ENCODE peak calls at places on chromosomes 4 and X, in seven cellular contexts. Q is colonic mucosa, M is spleen, C is Calu3, B is glutamatergic neuron, D is progenitor cell of endocrine pancreas, O is cardiac muscle cell. G is an unnamed sample.

GRCh38 chrX:95218964-95219363 is 1465.7 kb upstream of the DIAPH2 start:
- DNase-seq in Q (no peak), M (no peak), C (no peak), B (no peak), D (no peak), O (no peak), G (no peak)

GRCh38 chrX:17547658-17548057 is 172.7 kb downstream of the NHS start:
- DNase-seq in Q (peak; percentile 67), M (no peak), C (peak; percentile 84), B (no peak), D (no peak), O (peak; percentile 76), G (no peak)

GRCh38 chr4:153486281-153487151 is 20.4 kb downstream of the TMEM131L start:
- DNase-seq in Q (no peak), M (no peak), C (peak; percentile 43), B (no peak), D (no peak), O (peak; percentile 65), G (peak; percentile 94)

GRCh38 chr4:80202784-80203553 is 5.7 kb downstream of the PRDM8 start:
- DNase-seq in Q (no peak), M (peak; percentile 90), C (no peak), B (no peak), D (no peak), O (peak; percentile 48), G (peak; percentile 92)

GRCh38 chrX:136273986-136274385 is 22.8 kb upstream of the MAP7D3 start:
- DNase-seq in Q (no peak), M (no peak), C (no peak), B (no peak), D (no peak), O (no peak), G (no peak)

GRCh38 chr4:75745192-75745591 is 20.8 kb downstream of the USO1 start:
- DNase-seq in Q (no peak), M (no peak), C (no peak), B (no peak), D (no peak), O (peak; percentile 81), G (peak; percentile 43)

GRCh38 chr4:82584921-82585320 is 23.1 kb upstream of the TMEM150C start:
- DNase-seq in Q (no peak), M (no peak), C (no peak), B (no peak), D (no peak), O (no peak), G (no peak)

GRCh38 chrX:131262738-131263679 is 26.1 kb downstream of the IGSF1 start:
- DNase-seq in Q (no peak), M (no peak), C (peak; percentile 58), B (peak; percentile 36), D (no peak), O (no peak), G (peak; percentile 19)

GRCh38 chrX:23784487-23785301 is 1.7 kb downstream of the SAT1 start:
- DNase-seq in Q (no peak), M (no peak), C (no peak), B (no peak), D (no peak), O (peak; percentile 82), G (peak; percentile 57)

GRCh38 chr4:2714071-2714770 is 41.9 kb downstream of the TNIP2 start:
- DNase-seq in Q (no peak), M (peak; percentile 42), C (no peak), B (peak; percentile 30), D (no peak), O (peak; percentile 86), G (peak; percentile 38)

GRCh38 chr4:152278505-152279301 is 257.2 kb downstream of the FBXW7 start:
- DNase-seq in Q (peak; percentile 27), M (no peak), C (peak; percentile 44), B (no peak), D (no peak), O (no peak), G (no peak)

GRCh38 chr4:40699648-40700047 is 50.1 kb upstream of the NSUN7 start:
- DNase-seq in Q (no peak), M (no peak), C (no peak), B (no peak), D (no peak), O (peak; percentile 63), G (no peak)

GRCh38 chrX:34381241-34381640 is 249.1 kb upstream of the FAM47A start:
- DNase-seq in Q (no peak), M (no peak), C (no peak), B (no peak), D (no peak), O (peak; percentile 27), G (peak; percentile 45)

GRCh38 chrX:133698298-133698697 is 283.0 kb upstream of the GPC4 start:
- DNase-seq in Q (no peak), M (no peak), C (peak; percentile 26), B (no peak), D (no peak), O (peak; percentile 44), G (no peak)

GRCh38 chr4:7513731-7514130 is 79.0 kb upstream of the PSAPL1 start:
- DNase-seq in Q (no peak), M (no peak), C (peak; percentile 5), B (no peak), D (no peak), O (peak; percentile 15), G (peak; percentile 97)

GRCh38 chrX:129606918-129607317 is 47.8 kb downstream of the APLN start:
- DNase-seq in Q (peak; percentile 81), M (no peak), C (peak; percentile 64), B (peak; percentile 46), D (peak; percentile 45), O (peak; percentile 60), G (peak; percentile 94)

GRCh38 chrX:153490217-153490616 is 4.6 kb upstream of the BGN start:
- DNase-seq in Q (no peak), M (no peak), C (no peak), B (no peak), D (no peak), O (no peak), G (no peak)

GRCh38 chr4:88002786-88003185 is 4.6 kb upstream of the PKD2 start:
- DNase-seq in Q (no peak), M (no peak), C (no peak), B (no peak), D (no peak), O (peak; percentile 29), G (no peak)

GRCh38 chr4:8840006-8840793 is 31.4 kb downstream of the HMX1 start:
- DNase-seq in Q (no peak), M (peak; percentile 63), C (no peak), B (no peak), D (no peak), O (no peak), G (no peak)

GRCh38 chrX:57121162-57121741 is at the start of gene SPIN2B:
- DNase-seq in Q (peak; percentile 79), M (peak; percentile 93), C (peak; percentile 81), B (peak; percentile 82), D (peak; percentile 64), O (peak; percentile 83), G (peak; percentile 95)

GRCh38 chrX:134868766-134869495 is 121.9 kb upstream of the SMIM10 start:
- DNase-seq in Q (no peak), M (no peak), C (no peak), B (no peak), D (no peak), O (peak; percentile 79), G (peak; percentile 79)

GRCh38 chr4:100796333-100796732 is 278.5 kb upstream of the EMCN start:
- DNase-seq in Q (no peak), M (no peak), C (no peak), B (no peak), D (no peak), O (no peak), G (no peak)
- TF ChIP-seq CTCF in Q (no peak), M (no peak), C (no peak), B (no peak), D (no peak), O (no peak), G (no peak)

GRCh38 chr4:105631818-105632400 is 76.6 kb downstream of the INTS12 start:
- DNase-seq in Q (no peak), M (no peak), C (no peak), B (no peak), D (no peak), O (no peak), G (no peak)
- TF ChIP-seq CTCF in Q (no peak), M (peak; percentile 37), C (no peak), B (peak; percentile 71), D (no peak), O (no peak), G (peak; percentile 39)

GRCh38 chrX:85115252-85115651 is 111.6 kb downstream of the APOOL start:
- DNase-seq in Q (no peak), M (no peak), C (no peak), B (no peak), D (no peak), O (no peak), G (no peak)

GRCh38 chrX:85114171-85114570 is 110.5 kb downstream of the APOOL start:
- DNase-seq in Q (no peak), M (no peak), C (no peak), B (no peak), D (no peak), O (no peak), G (no peak)

GRCh38 chrX:85113746-85114145 is 110.1 kb downstream of the APOOL start:
- DNase-seq in Q (no peak), M (no peak), C (no peak), B (no peak), D (no peak), O (no peak), G (no peak)

GRCh38 chrX:85112270-85112669 is 108.6 kb downstream of the APOOL start:
- DNase-seq in Q (peak; percentile 70), M (no peak), C (no peak), B (no peak), D (no peak), O (no peak), G (no peak)

DNA sequence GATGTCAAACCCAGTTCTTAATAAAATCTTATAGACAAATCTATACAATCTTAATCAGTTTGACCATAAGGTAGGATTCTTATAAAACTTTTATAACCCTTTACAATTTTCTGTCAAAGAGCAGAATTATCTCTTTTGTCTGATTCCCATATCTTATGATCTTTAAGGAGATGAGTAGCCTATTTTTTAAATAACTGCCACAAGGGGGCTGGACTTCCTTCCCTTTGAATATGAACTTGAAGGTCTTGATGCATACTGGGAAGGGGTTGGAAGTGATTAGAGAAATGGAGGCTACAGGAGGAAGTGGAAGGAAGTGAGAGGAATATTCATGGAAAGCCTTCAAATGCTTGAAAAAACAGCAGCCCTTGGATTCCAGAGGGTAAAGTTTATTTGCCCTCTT is 111.1 kb downstream of the APOOL start:
- DNase-seq in Q (no peak), M (no peak), C (no peak), B (no peak), D (no peak), O (no peak), G (no peak)
- TF ChIP-seq CTCF in Q (no peak), M (no peak), C (no peak), B (peak; percentile 9), D (no peak), O (no peak), G (no peak)

GRCh38 chr4:186946140-186946539 is 222.5 kb upstream of the FAT1 start:
- DNase-seq in Q (peak; percentile 59), M (no peak), C (no peak), B (no peak), D (no peak), O (no peak), G (no peak)

GRCh38 chr4:186940476-186940875 is 216.8 kb upstream of the FAT1 start:
- DNase-seq in Q (no peak), M (no peak), C (no peak), B (no peak), D (no peak), O (no peak), G (no peak)

GRCh38 chr4:186943607-186943908 is 219.9 kb upstream of the FAT1 start:
- DNase-seq in Q (peak; percentile 48), M (no peak), C (no peak), B (no peak), D (no peak), O (no peak), G (no peak)

GRCh38 chr4:186939766-186940165 is 216.1 kb upstream of the FAT1 start:
- DNase-seq in Q (no peak), M (no peak), C (no peak), B (no peak), D (no peak), O (no peak), G (no peak)

GRCh38 chr4:186942745-186943606 is 219.3 kb upstream of the FAT1 start:
- DNase-seq in Q (peak; percentile 63), M (no peak), C (no peak), B (no peak), D (no peak), O (peak; percentile 70), G (no peak)
- TF ChIP-seq CTCF in Q (no peak), M (no peak), C (no peak), B (no peak), D (no peak), O (no peak), G (no peak)

G was measured in osteoblast.